ENCODE peak calls at places on chromosome 12, in four cellular contexts. One of them, this sample, is unnamed.

GRCh38 chr12:85654456-85654840 is 181.8 kb downstream of the RASSF9 start:
- DNase-seq in breast epithelium: no peak
- DNase-seq in stomach: no peak
- DNase-seq in body of pancreas: no peak
- DNase-seq in this sample: no peak

GRCh38 chr12:68876471-68876870 is 56.5 kb downstream of the CPM start:
- DNase-seq in breast epithelium: no peak
- DNase-seq in stomach: no peak
- DNase-seq in body of pancreas: no peak
- DNase-seq in this sample: no peak

GRCh38 chr12:124294686-124295315 is at the start of gene RFLNA:
- DNase-seq in breast epithelium: no peak
- DNase-seq in stomach: peak; percentile 62
- DNase-seq in body of pancreas: no peak
- DNase-seq in this sample: no peak

GRCh38 chr12:113950873-113951272 is 15.3 kb downstream of the RBM19 start:
- DNase-seq in breast epithelium: no peak
- DNase-seq in stomach: no peak
- DNase-seq in body of pancreas: no peak
- DNase-seq in this sample: no peak

GRCh38 chr12:113724703-113725556 is 241.2 kb downstream of the RBM19 start:
- DNase-seq in breast epithelium: no peak
- DNase-seq in stomach: no peak
- DNase-seq in body of pancreas: no peak
- DNase-seq in this sample: no peak

GRCh38 chr12:53998174-53998899 is 1.6 kb upstream of the HOXC9 start:
- DNase-seq in breast epithelium: no peak
- DNase-seq in stomach: no peak
- DNase-seq in body of pancreas: no peak
- DNase-seq in this sample: no peak

GRCh38 chr12:91017511-91018263 is 12.9 kb upstream of the EPYC start:
- DNase-seq in breast epithelium: no peak
- DNase-seq in stomach: no peak
- DNase-seq in body of pancreas: peak; percentile 5
- DNase-seq in this sample: no peak

GRCh38 chr12:19306366-19306765 is 132.9 kb upstream of the AEBP2 start:
- DNase-seq in breast epithelium: no peak
- DNase-seq in stomach: no peak
- DNase-seq in body of pancreas: no peak
- DNase-seq in this sample: no peak

GRCh38 chr12:86261142-86261541 is 5.0 kb upstream of the MGAT4C start:
- DNase-seq in breast epithelium: no peak
- DNase-seq in stomach: no peak
- DNase-seq in body of pancreas: no peak
- DNase-seq in this sample: no peak

DNA sequence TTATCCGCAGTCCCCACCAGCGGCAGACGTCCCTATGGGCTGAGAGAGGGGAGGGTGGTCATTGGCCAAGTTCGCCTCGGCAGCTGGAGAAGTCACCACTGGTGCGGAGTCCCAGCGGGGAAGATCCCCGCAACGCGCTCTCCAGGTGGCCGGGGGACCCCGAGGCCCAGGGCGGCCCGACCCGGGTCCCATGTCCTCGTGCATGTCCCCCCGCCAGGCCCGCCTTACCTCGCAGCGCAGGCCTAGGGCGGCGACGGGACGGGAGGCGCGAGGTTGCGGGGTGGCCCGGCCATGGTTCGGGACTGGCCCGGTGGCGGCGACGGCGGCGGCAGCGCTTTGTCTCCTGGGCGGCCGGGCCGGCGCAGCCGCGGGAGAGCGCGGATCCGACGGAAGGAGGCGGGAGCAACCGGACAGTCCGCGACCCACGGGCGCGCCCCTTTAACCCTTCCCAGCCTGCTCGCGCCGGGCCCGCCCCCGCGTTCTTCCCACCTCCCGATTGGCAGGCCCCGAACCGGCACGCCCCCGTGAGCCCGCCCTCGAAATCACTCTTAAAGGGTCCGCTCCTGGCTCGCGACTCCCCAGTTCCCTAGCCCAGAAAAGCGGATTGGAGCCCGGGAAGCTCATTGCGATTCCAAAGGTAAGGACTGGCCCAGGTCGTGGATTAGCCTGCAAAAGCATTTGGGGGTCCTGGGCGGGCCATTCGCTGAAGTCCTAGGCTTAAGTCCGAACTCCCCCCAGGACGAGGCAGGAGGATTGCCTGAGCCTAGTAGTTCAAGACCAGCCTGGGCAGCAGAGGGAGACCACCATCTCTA is at the start of gene PHETA1:
- DNase-seq in breast epithelium: peak; percentile 94
- DNase-seq in stomach: peak; percentile 97
- DNase-seq in body of pancreas: peak; percentile 96
- DNase-seq in this sample: peak; percentile 90
- TF ChIP-seq POLR2A in breast epithelium: no peak
- TF ChIP-seq POLR2A in stomach: no peak
- TF ChIP-seq POLR2A in body of pancreas: peak; percentile 70
- TF ChIP-seq POLR2A in this sample: peak; percentile 61

DNA sequence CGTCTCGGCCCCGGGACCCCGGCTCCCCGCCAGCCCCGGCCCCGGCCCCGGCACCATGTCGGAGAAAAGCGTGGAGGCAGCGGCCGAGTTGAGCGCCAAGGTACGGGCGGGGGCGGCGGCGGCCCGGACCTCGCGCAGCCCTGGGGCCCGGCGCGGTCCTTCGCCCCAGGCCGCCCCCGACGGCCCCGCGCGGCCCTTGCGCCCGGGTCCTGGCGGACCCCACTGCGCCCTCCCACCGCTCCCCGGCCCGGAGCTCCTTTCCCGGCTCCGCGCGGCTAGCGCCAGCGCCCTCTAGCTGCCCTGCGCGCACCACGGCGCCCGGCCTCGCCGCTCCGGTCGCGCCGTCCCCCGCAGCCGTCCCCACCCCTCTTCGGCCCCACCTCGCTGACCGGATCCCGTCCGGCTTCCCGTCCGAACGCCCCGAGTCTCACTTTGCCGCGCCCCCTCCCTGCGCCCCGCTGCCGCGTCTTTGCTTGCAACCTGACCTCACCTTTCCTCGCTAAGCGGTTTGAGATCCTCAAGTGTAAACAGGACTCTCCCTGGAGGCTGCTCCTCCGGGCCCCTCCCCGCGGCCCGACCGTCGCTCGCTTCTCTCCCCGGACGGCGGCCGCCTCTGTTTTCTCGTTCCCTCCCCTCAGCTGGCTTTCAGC is 613 bp downstream of the PTMS start:
- DNase-seq in breast epithelium: peak; percentile 84
- DNase-seq in stomach: peak; percentile 79
- DNase-seq in body of pancreas: peak; percentile 84
- DNase-seq in this sample: peak; percentile 83
- TF ChIP-seq POLR2A in breast epithelium: no peak
- TF ChIP-seq POLR2A in stomach: no peak
- TF ChIP-seq POLR2A in body of pancreas: peak; percentile 34
- TF ChIP-seq POLR2A in this sample: peak; percentile 73

GRCh38 chr12:96212456-96213375 is 18.5 kb downstream of the ELK3 start:
- DNase-seq in breast epithelium: no peak
- DNase-seq in stomach: no peak
- DNase-seq in body of pancreas: no peak
- DNase-seq in this sample: no peak
- TF ChIP-seq POLR2A in breast epithelium: no peak
- TF ChIP-seq POLR2A in stomach: no peak
- TF ChIP-seq POLR2A in body of pancreas: no peak
- TF ChIP-seq POLR2A in this sample: no peak

DNA sequence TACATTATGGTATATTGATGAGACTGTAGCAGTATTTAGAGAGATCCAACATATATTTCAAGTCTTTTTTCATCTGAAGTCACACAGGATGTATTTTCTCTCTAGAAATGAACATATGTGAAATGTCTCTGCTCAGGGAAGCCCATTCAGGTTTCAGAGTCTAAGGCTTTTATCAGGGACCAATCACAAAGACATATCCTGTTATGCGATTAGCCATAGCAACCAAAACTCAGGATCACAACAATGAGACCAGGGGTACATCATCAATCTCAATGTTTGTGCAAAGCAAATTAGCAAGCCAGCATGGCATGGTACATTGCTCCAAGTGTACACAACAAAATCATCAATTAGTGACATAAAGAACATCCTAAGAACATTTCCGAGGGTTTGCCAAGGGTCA is 99.2 kb upstream of the AMN1 start:
- DNase-seq in breast epithelium: no peak
- DNase-seq in stomach: no peak
- DNase-seq in body of pancreas: no peak
- DNase-seq in this sample: no peak
- TF ChIP-seq POLR2A in breast epithelium: no peak
- TF ChIP-seq POLR2A in stomach: no peak
- TF ChIP-seq POLR2A in body of pancreas: no peak
- TF ChIP-seq POLR2A in this sample: no peak

DNA sequence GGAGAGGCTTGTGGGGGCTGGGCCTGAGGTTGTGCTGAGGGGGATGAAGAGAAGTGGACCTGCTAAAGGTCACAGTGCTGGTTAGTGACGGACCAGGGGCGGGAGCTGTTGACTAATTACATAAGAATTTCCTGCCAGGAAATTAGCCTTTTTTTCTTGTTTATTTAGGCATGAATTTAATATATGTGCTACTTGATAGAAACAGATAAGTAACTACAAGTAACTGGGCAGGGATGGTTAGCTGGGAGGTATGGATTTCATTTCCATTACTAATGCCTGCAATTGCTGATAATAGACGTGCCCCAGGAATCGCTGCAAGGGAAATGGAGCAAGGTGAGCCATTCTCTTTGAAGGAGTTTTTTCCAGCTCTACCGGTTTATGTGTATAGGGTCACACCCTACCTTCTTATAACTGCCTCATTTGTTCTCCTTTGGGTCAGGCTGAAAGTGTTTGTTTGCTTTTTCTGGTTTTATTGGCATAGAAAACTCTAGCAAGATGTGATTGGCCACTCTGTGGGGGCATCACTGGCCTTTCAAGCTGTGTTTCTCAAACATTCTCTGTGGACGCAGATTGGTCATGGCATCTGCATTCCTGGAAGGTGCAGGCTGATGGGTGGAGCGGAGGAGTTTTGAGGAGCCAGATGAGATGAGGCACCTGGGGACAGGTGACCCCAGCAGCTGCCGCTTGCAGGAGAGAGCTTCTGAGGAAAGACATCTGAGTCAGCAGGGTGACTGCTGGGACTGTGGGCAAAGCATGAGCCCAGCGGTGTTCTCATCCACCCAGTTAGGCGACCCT is 19.0 kb upstream of the GPRC5A start:
- DNase-seq in breast epithelium: no peak
- DNase-seq in stomach: peak; percentile 55
- DNase-seq in body of pancreas: no peak
- DNase-seq in this sample: peak; percentile 63
- TF ChIP-seq POLR2A in breast epithelium: no peak
- TF ChIP-seq POLR2A in stomach: no peak
- TF ChIP-seq POLR2A in body of pancreas: no peak
- TF ChIP-seq POLR2A in this sample: no peak

DNA sequence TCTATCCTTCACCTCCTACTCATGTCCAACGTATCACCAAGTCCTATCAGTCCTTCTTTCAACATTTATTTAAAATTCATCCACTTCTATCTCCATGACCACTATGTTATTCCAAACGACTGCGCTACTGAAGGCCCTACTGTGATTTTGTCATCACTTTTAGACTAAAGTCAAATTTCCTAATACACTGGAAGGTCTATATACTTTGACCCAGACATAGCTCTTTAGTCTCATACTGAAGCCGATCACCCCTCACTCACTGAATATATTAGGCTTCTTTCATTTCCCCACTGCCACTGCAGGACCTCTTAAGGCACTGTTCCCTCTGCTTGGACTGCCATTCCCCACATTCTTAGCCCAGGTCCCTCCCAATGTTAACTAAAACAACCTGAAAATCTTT is 25.6 kb downstream of the SLC38A4 start:
- DNase-seq in breast epithelium: no peak
- DNase-seq in stomach: no peak
- DNase-seq in body of pancreas: no peak
- DNase-seq in this sample: no peak
- TF ChIP-seq POLR2A in breast epithelium: no peak
- TF ChIP-seq POLR2A in stomach: no peak
- TF ChIP-seq POLR2A in body of pancreas: no peak
- TF ChIP-seq POLR2A in this sample: no peak

GRCh38 chr12:11648514-11649412 is 711 bp upstream of the ETV6 start:
- DNase-seq in breast epithelium: peak; percentile 66
- DNase-seq in stomach: peak; percentile 69
- DNase-seq in body of pancreas: peak; percentile 79
- DNase-seq in this sample: peak; percentile 61
- TF ChIP-seq POLR2A in breast epithelium: no peak
- TF ChIP-seq POLR2A in stomach: no peak
- TF ChIP-seq POLR2A in body of pancreas: peak; percentile 78
- TF ChIP-seq POLR2A in this sample: peak; percentile 17

GRCh38 chr12:56362130-56363059 is at the start of gene APOF:
- DNase-seq in breast epithelium: no peak
- DNase-seq in stomach: no peak
- DNase-seq in body of pancreas: no peak
- DNase-seq in this sample: no peak

GRCh38 chr12:56361487-56362129 is 1.0 kb downstream of the APOF start:
- DNase-seq in breast epithelium: no peak
- DNase-seq in stomach: no peak
- DNase-seq in body of pancreas: no peak
- DNase-seq in this sample: no peak

GRCh38 chr12:56358836-56359532 is 923 bp downstream of the STAT2 start:
- DNase-seq in breast epithelium: no peak
- DNase-seq in stomach: no peak
- DNase-seq in body of pancreas: no peak
- DNase-seq in this sample: no peak

GRCh38 chr12:56359851-56360767 is at the start of gene STAT2:
- DNase-seq in breast epithelium: peak; percentile 99
- DNase-seq in stomach: peak; percentile 99
- DNase-seq in body of pancreas: peak; percentile 99
- DNase-seq in this sample: peak; percentile 99
- TF ChIP-seq POLR2A in breast epithelium: peak; percentile 78
- TF ChIP-seq POLR2A in stomach: peak; percentile 58
- TF ChIP-seq POLR2A in body of pancreas: peak; percentile 90
- TF ChIP-seq POLR2A in this sample: peak; percentile 87

GRCh38 chr12:98593351-98594049 is at the start of gene SLC25A3:
- DNase-seq in breast epithelium: peak; percentile 94
- DNase-seq in stomach: peak; percentile 96
- DNase-seq in body of pancreas: peak; percentile 97
- DNase-seq in this sample: peak; percentile 97
- TF ChIP-seq POLR2A in breast epithelium: peak; percentile 78
- TF ChIP-seq POLR2A in stomach: peak; percentile 93
- TF ChIP-seq POLR2A in body of pancreas: peak; percentile 99
- TF ChIP-seq POLR2A in this sample: peak; percentile 94

This sample was measured in prostate gland.